ENCODE peak calls at places on chromosomes 3 and 15, in ten cellular contexts. B is hypothalamus, G is T-helper 2 cell, R is SW 1271, A is IMR-90, Y is NCI-H1436 treated with DMSO at 0.1 percent for 48 hours, D is SJCRH30, U is activated T-helper 1 cell treated with Interleukin-2 at 50 U/mL for 16 hours, K is astrocyte of the spinal cord, H is choroid plexus epithelial cell. V is an unnamed sample.

GRCh38 chr3:10011644-10012043 is 14.6 kb upstream of the FANCD2 start:
- DNase-seq in B (no peak), G (no peak), R (no peak), A (no peak), Y (no peak), D (peak; percentile 38), U (no peak), K (no peak), H (no peak), V (no peak)

GRCh38 chr3:42749753-42750231 is 23.3 kb downstream of the CCDC13 start:
- DNase-seq in B (no peak), G (no peak), R (no peak), A (no peak), Y (no peak), D (peak; percentile 34), U (no peak), K (no peak), H (peak; percentile 43), V (peak; percentile 28)

GRCh38 chr15:98842192-98842972 is 165.2 kb downstream of the PGPEP1L start:
- DNase-seq in B (no peak), G (no peak), R (no peak), A (peak; percentile 73), Y (no peak), D (no peak), U (no peak), K (peak; percentile 37), H (no peak), V (no peak)

GRCh38 chr3:196378442-196378841 is 40.3 kb upstream of the TM4SF19 start:
- DNase-seq in B (no peak), G (no peak), R (no peak), A (no peak), Y (no peak), D (no peak), U (no peak), K (no peak), H (no peak), V (no peak)

GRCh38 chr3:180601688-180602666 is at the start of gene TTC14:
- DNase-seq in B (peak; percentile 80), G (peak; percentile 88), R (peak; percentile 89), A (peak; percentile 94), Y (peak; percentile 83), D (peak; percentile 92), U (peak; percentile 86), K (peak; percentile 97), H (peak; percentile 97), V (peak; percentile 94)

GRCh38 chr3:44045476-44046275 is 196.0 kb upstream of the TOPAZ1 start:
- DNase-seq in B (no peak), G (no peak), R (no peak), A (no peak), Y (no peak), D (peak; percentile 16), U (no peak), K (peak; percentile 49), H (peak; percentile 29), V (no peak)

GRCh38 chr15:67085818-67086649 is 20.6 kb downstream of the SMAD3 start:
- DNase-seq in B (no peak), G (no peak), R (no peak), A (peak; percentile 88), Y (no peak), D (no peak), U (no peak), K (peak; percentile 93), H (peak; percentile 94), V (peak; percentile 96)

GRCh38 chr15:44307712-44308111 is 19.2 kb downstream of the GOLM2 start:
- DNase-seq in B (no peak), G (no peak), R (no peak), A (no peak), Y (no peak), D (no peak), U (no peak), K (no peak), H (no peak), V (no peak)

GRCh38 chr15:71066983-71067382 is 48.3 kb upstream of the THSD4 start:
- DNase-seq in B (no peak), G (no peak), R (no peak), A (peak; percentile 99), Y (no peak), D (no peak), U (no peak), K (no peak), H (peak; percentile 88), V (peak; percentile 97)

GRCh38 chr3:184491867-184492615 is 69.5 kb upstream of the EPHB3 start:
- DNase-seq in B (no peak), G (no peak), R (no peak), A (no peak), Y (no peak), D (no peak), U (no peak), K (no peak), H (no peak), V (no peak)

GRCh38 chr3:174162550-174162949 is 696.6 kb upstream of the NAALADL2 start:
- DNase-seq in B (no peak), G (no peak), R (no peak), A (peak; percentile 66), Y (no peak), D (no peak), U (no peak), K (no peak), H (no peak), V (peak; percentile 12)

GRCh38 chr3:142460689-142461088 is 12.9 kb upstream of the XRN1 start:
- DNase-seq in B (no peak), G (no peak), R (no peak), A (no peak), Y (no peak), D (no peak), U (no peak), K (no peak), H (no peak), V (no peak)

GRCh38 chr3:49329201-49329600 is 10.7 kb downstream of the USP4 start:
- DNase-seq in B (no peak), G (no peak), R (no peak), A (peak; percentile 46), Y (no peak), D (no peak), U (no peak), K (no peak), H (no peak), V (peak; percentile 34)

GRCh38 chr3:160739079-160739478 is 17.0 kb upstream of the PPM1L start:
- DNase-seq in B (no peak), G (no peak), R (no peak), A (no peak), Y (no peak), D (peak; percentile 42), U (no peak), K (no peak), H (no peak), V (no peak)

GRCh38 chr15:84684092-84684491 is 26.1 kb upstream of the NMB start:
- DNase-seq in B (no peak), G (no peak), R (no peak), A (peak; percentile 53), Y (no peak), D (no peak), U (no peak), K (peak; percentile 49), H (peak; percentile 86), V (peak; percentile 76)

GRCh38 chr3:48770187-48770502 is 53.1 kb upstream of the IP6K2 start:
- DNase-seq in B (no peak), G (no peak), R (no peak), A (no peak), Y (no peak), D (no peak), U (no peak), K (no peak), H (no peak), V (no peak)

GRCh38 chr3:46960081-46960701 is 16.4 kb downstream of the CCDC12 start:
- DNase-seq in B (no peak), G (no peak), R (no peak), A (peak; percentile 78), Y (no peak), D (no peak), U (no peak), K (peak; percentile 70), H (peak; percentile 78), V (peak; percentile 82)

GRCh38 chr15:91849749-91850161 is 3.8 kb upstream of the SLCO3A1 start:
- DNase-seq in B (no peak), G (no peak), R (peak; percentile 8), A (peak; percentile 57), Y (no peak), D (peak; percentile 59), U (no peak), K (peak; percentile 57), H (peak; percentile 28), V (peak; percentile 33)

GRCh38 chr3:125381743-125382142 is 6.6 kb upstream of the ZNF148 start:
- DNase-seq in B (no peak), G (no peak), R (peak; percentile 31), A (peak; percentile 81), Y (no peak), D (no peak), U (no peak), K (peak; percentile 37), H (peak; percentile 41), V (peak; percentile 60)

GRCh38 chr15:69736161-69736560 is 283.5 kb downstream of the RPLP1 start:
- DNase-seq in B (no peak), G (no peak), R (no peak), A (no peak), Y (no peak), D (no peak), U (no peak), K (no peak), H (no peak), V (no peak)

GRCh38 chr3:46829699-46830208 is 33.5 kb downstream of the MYL3 start:
- DNase-seq in B (no peak), G (no peak), R (no peak), A (no peak), Y (no peak), D (no peak), U (no peak), K (no peak), H (no peak), V (no peak)

GRCh38 chr3:182979103-182979697 is 1.1 kb downstream of the DCUN1D1 start:
- DNase-seq in B (no peak), G (no peak), R (no peak), A (peak; percentile 11), Y (no peak), D (peak; percentile 20), U (no peak), K (no peak), H (no peak), V (peak; percentile 24)

GRCh38 chr3:48157950-48158376 is 30.3 kb downstream of the CDC25A start:
- DNase-seq in B (no peak), G (peak; percentile 26), R (no peak), A (peak; percentile 70), Y (no peak), D (peak; percentile 65), U (peak; percentile 12), K (peak; percentile 64), H (peak; percentile 89), V (peak; percentile 78)

GRCh38 chr3:177561769-177562360 is 364.6 kb upstream of the TBL1XR1 start:
- DNase-seq in B (no peak), G (no peak), R (no peak), A (no peak), Y (peak; percentile 75), D (no peak), U (no peak), K (no peak), H (no peak), V (no peak)

GRCh38 chr3:42741796-42742195 is 31.3 kb downstream of the CCDC13 start:
- DNase-seq in B (no peak), G (no peak), R (no peak), A (no peak), Y (no peak), D (no peak), U (no peak), K (no peak), H (no peak), V (no peak)

GRCh38 chr3:32405155-32405554 is 13.5 kb downstream of the CMTM7 start:
- DNase-seq in B (no peak), G (no peak), R (no peak), A (peak; percentile 44), Y (no peak), D (no peak), U (no peak), K (peak; percentile 47), H (peak; percentile 62), V (peak; percentile 47)

GRCh38 chr15:38252481-38253311 is at the start of gene SPRED1:
- DNase-seq in B (peak; percentile 61), G (peak; percentile 1), R (no peak), A (peak; percentile 48), Y (no peak), D (peak; percentile 61), U (no peak), K (no peak), H (peak; percentile 72), V (peak; percentile 54)

GRCh38 chr15:75903331-75904240 is at the start of gene FBXO22:
- DNase-seq in B (peak; percentile 58), G (peak; percentile 86), R (peak; percentile 86), A (peak; percentile 88), Y (peak; percentile 52), D (peak; percentile 92), U (peak; percentile 80), K (peak; percentile 92), H (peak; percentile 93), V (peak; percentile 92)